ENCODE peak calls at places on chromosomes 16 and 17, in six cellular contexts. X is H1, T is IMR-90, P is mesendoderm, G is trophoblast cell, H is mesenchymal stem cell. O is an unnamed sample.
A peak's percentile ranks its signal among the peaks of the same experiment; 100 is the strongest.

GRCh38 chr16:67013238-67013822 is 15.6 kb upstream of the CBFB start:
- DNase-seq in P (no peak), H (no peak), X (no peak), T (no peak), G (no peak), O (no peak)

GRCh38 chr17:69555056-69555455 is 140.6 kb downstream of the MAP2K6 start:
- DNase-seq in P (no peak), H (no peak), X (no peak), G (peak; percentile 64), T (no peak), O (no peak)

GRCh38 chr17:60630352-60630751 is 30.4 kb downstream of the PPM1D start:
- DNase-seq in H (no peak), P (no peak), G (no peak), X (no peak), T (no peak), O (no peak)

GRCh38 chr17:2051388-2052237 is 3.3 kb upstream of the HIC1 start:
- DNase-seq in T (no peak), G (no peak), H (no peak), X (no peak), P (no peak), O (no peak)

GRCh38 chr17:5500247-5500803 is 14.0 kb downstream of the MIS12 start:
- DNase-seq in X (no peak), G (no peak), P (peak; percentile 22), T (peak; percentile 12), H (peak; percentile 36), O (no peak)

GRCh38 chr16:19765860-19766553 is 47.9 kb downstream of the IQCK start:
- DNase-seq in G (no peak), T (no peak), H (no peak), P (no peak), X (no peak), O (no peak)

GRCh38 chr17:18309202-18309601 is 5.6 kb downstream of the TOP3A start:
- DNase-seq in H (no peak), X (no peak), T (no peak), P (no peak), G (no peak), O (no peak)

GRCh38 chr17:77281904-77282367 is 141.2 kb downstream of the SEC14L1 start:
- DNase-seq in H (peak; percentile 21), P (peak; percentile 52), X (peak; percentile 64), G (peak; percentile 82), T (no peak), O (no peak)

GRCh38 chr16:28312327-28312726 is 20.0 kb downstream of the SBK1 start:
- DNase-seq in H (no peak), T (no peak), G (no peak), X (no peak), P (no peak), O (no peak)

GRCh38 chr16:52254753-52255152 is 292.2 kb downstream of the TOX3 start:
- DNase-seq in H (no peak), T (no peak), G (no peak), X (no peak), P (no peak), O (no peak)

GRCh38 chr17:38848939-38849563 is 4.5 kb downstream of the RPL23 start:
- DNase-seq in P (no peak), T (no peak), G (no peak), H (no peak), X (no peak), O (no peak)

GRCh38 chr17:78890111-78890897 is 12.7 kb downstream of the CEP295NL start:
- DNase-seq in G (peak; percentile 86), T (no peak), P (no peak), H (no peak), X (no peak), O (no peak)

GRCh38 chr17:65020284-65020683 is 36.3 kb downstream of the GNA13 start:
- DNase-seq in X (no peak), P (no peak), H (peak; percentile 86), G (peak; percentile 56), T (peak; percentile 91), O (no peak)

GRCh38 chr17:83053779-83054451 is 25.5 kb upstream of the METRNL start:
- DNase-seq in T (no peak), H (no peak), G (peak; percentile 38), P (no peak), X (peak; percentile 36), O (no peak)

GRCh38 chr17:28416703-28417311 is 10.8 kb upstream of the SLC46A1 start:
- DNase-seq in G (peak; percentile 82), X (peak; percentile 75), H (peak; percentile 66), T (peak; percentile 59), P (peak; percentile 88), O (peak; percentile 57)

GRCh38 chr17:56898874-56899273 is 15.0 kb downstream of the TRIM25 start:
- DNase-seq in X (no peak), H (no peak), P (no peak), T (no peak), G (no peak), O (no peak)

GRCh38 chr16:12688972-12689850 is 114.5 kb downstream of the CPPED1 start:
- DNase-seq in P (no peak), G (no peak), T (no peak), H (no peak), X (no peak), O (no peak)

GRCh38 chr16:17416461-17417221 is 54.1 kb downstream of the XYLT1 start:
- DNase-seq in H (no peak), P (peak; percentile 88), T (peak; percentile 38), X (no peak), G (peak; percentile 23), O (no peak)

GRCh38 chr16:48231675-48232214 is 12.4 kb upstream of the LONP2 start:
- DNase-seq in G (peak; percentile 8), H (peak; percentile 46), P (peak; percentile 55), T (peak; percentile 49), X (peak; percentile 61), O (peak; percentile 17)

GRCh38 chr16:2514333-2515179 is 804 bp downstream of the ATP6V0C start:
- DNase-seq in G (peak; percentile 71), T (no peak), X (no peak), H (no peak), P (peak; percentile 55), O (no peak)

GRCh38 chr17:37239690-37240344 is 136.0 kb upstream of the C17orf78 start:
- DNase-seq in X (no peak), T (peak; percentile 72), P (peak; percentile 19), H (peak; percentile 54), G (peak; percentile 62), O (peak; percentile 8)

GRCh38 chr16:17278988-17279387 is 191.8 kb downstream of the XYLT1 start:
- DNase-seq in H (no peak), G (no peak), X (no peak), T (no peak), P (no peak), O (no peak)

GRCh38 chr17:7025240-7025639 is 2.4 kb downstream of the BCL6B start:
- DNase-seq in T (no peak), X (no peak), H (no peak), P (no peak), G (no peak), O (no peak)

GRCh38 chr17:7027335-7027734 is 4.5 kb downstream of the BCL6B start:
- DNase-seq in P (no peak), G (no peak), T (no peak), H (no peak), X (no peak), O (no peak)

GRCh38 chr17:7026471-7027115 is 3.7 kb downstream of the BCL6B start:
- DNase-seq in P (no peak), X (no peak), H (no peak), T (no peak), G (no peak), O (no peak)

GRCh38 chr17:7029096-7029495 is 6.2 kb downstream of the BCL6B start:
- DNase-seq in H (no peak), P (no peak), T (no peak), X (no peak), G (no peak), O (no peak)

GRCh38 chr17:7029659-7030058 is 6.2 kb upstream of the SLC16A13 start:
- DNase-seq in H (no peak), P (no peak), X (no peak), G (no peak), T (no peak), O (no peak)
- H3K4me3 ChIP-seq in H (no peak overlapping the region), P (no peak overlapping the region), X (no peak overlapping the region), G (no peak overlapping the region), T (no peak overlapping the region), O (no peak overlapping the region)

GRCh38 chr17:49942918-49943317 is 26.1 kb upstream of the DLX4 start:
- DNase-seq in X (no peak), T (no peak), G (no peak), H (no peak), P (no peak), O (no peak)
- H4K8ac ChIP-seq in X (no peak overlapping the region), T (no peak overlapping the region), G (no peak overlapping the region), H (no peak overlapping the region), P (no peak overlapping the region), O (no peak overlapping the region)

GRCh38 chr17:47942568-47942967 is 1.2 kb downstream of the PNPO start:
- DNase-seq in P (no peak), G (no peak), X (no peak), T (no peak), H (no peak), O (no peak)
- H3K4me3 ChIP-seq in P (no peak overlapping the region), G (no peak overlapping the region), X (no peak overlapping the region), T (peak overlapping the region; percentile 70), H (peak overlapping the region; percentile 95), O (no peak overlapping the region)

DNA sequence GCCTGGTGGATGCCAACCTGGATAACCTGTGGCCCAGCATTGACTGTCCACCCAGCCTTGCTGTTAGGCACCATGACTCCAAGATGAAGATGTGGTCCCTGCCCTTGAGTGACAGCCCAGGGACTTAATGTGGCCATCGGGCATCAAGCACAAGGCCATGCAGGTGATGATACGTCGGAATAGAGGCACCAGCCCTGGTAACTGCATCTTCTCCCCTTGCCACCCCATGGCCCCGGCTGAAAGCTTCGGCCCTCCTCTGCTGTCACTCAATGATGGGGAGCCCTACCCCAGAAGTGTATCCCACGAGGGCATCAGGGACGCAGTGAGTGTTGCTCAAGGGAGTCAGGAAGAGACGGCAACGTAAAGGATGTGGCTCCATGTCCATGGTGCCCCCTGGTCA is 2.0 kb downstream of the NT5C start:
- DNase-seq in P (no peak), X (no peak), H (no peak), G (no peak), T (no peak), O (no peak)
- H4K8ac ChIP-seq in P (no peak overlapping the region), X (no peak overlapping the region), H (no peak overlapping the region), G (no peak overlapping the region), T (no peak overlapping the region), O (no peak overlapping the region)

DNA sequence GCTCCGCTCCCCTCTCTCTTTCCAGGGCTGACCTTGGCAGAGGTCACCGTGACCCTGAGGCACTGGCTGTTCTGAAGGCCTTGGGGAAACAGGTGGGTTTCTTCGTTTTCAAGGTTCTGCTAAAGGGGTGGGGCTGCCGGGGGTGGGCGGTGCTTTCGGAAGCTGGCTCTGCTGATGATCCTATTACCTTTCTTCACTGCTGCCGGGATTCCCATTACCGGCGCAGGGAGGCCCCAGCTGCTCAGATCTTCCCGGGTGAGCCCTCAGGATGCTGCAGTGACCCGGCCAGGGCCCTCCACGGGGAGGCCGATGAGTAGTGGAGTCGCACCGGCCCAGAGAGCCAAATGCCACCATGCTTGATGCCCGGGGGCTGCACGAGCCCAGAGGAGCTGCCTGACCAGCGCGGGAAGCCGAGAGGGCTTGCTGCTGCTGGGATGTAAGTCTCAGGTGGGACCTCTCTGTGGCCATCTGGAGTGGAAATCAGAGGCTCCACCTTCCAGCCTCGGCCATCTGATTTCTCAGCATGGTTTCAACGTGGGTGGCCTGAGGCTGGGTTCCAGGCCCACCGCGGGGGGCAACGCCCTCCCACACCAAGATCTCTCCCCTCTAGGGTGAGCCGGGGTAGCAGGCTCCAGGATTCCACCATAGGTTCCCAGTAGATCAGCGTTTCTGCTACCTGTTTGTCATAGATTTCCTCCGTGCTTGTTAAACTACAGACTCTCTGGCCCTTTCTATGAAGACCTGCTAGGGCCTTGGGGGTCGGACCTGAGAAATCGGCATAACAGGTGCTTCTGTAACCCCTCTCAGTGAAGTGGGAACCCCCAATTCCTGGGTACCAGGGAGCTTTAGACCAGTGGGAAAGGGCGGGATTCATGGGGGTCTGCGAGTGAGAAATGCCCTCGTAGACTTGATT is 21.6 kb upstream of the ADCY7 start:
- DNase-seq in X (peak; percentile 71), P (peak; percentile 62), H (no peak), T (no peak), G (peak; percentile 66), O (no peak)
- H3K4me3 ChIP-seq in X (peak overlapping the region; percentile 12), P (no peak overlapping the region), H (peak overlapping the region; percentile 79), T (no peak overlapping the region), G (no peak overlapping the region), O (no peak overlapping the region)

O was measured in neuronal stem cell.